ENCODE peak calls at places on chromosomes 16 and 17, in five cellular contexts. S is bronchial epithelial cell, Q is fibroblast of the aortic adventitia, B is IMR-90, R is cardiac fibroblast. W is an unnamed sample.

GRCh38 chr16:83810906-83811305 is 3.1 kb downstream of the HSBP1 start:
- DNase-seq in B (no peak), S (no peak), Q (peak; percentile 12), R (no peak), W (no peak)

GRCh38 chr16:19872179-19872863 is 12.3 kb downstream of the GPRC5B start:
- DNase-seq in R (no peak), S (no peak), B (no peak), Q (no peak), W (no peak)

GRCh38 chr16:56301391-56301850 is 110.1 kb downstream of the GNAO1 start:
- DNase-seq in R (peak; percentile 40), B (peak; percentile 46), S (no peak), Q (peak; percentile 11), W (no peak)

GRCh38 chr16:72508196-72508595 is 336.2 kb upstream of the PMFBP1 start:
- DNase-seq in Q (peak; percentile 24), B (peak; percentile 54), S (no peak), R (no peak), W (no peak)

GRCh38 chr17:82544431-82545070 is 25.0 kb downstream of the FOXK2 start:
- DNase-seq in R (no peak), Q (no peak), B (no peak), S (no peak), W (no peak)

GRCh38 chr17:61519139-61519538 is 66.9 kb downstream of the TBX4 start:
- DNase-seq in B (no peak), S (no peak), Q (no peak), R (no peak), W (no peak)

GRCh38 chr16:16140537-16140936 is 82.8 kb downstream of the ABCC6 start:
- DNase-seq in B (no peak), Q (no peak), S (no peak), R (no peak), W (no peak)

GRCh38 chr16:35102780-35103403 is 1643.5 kb downstream of the TP53TG3F start:
- DNase-seq in Q (no peak), B (no peak), S (no peak), R (no peak), W (no peak)

GRCh38 chr16:74297296-74297665 is 667 bp downstream of the PSMD7 start:
- DNase-seq in Q (peak; percentile 28), R (peak; percentile 29), B (peak; percentile 19), S (no peak), W (no peak)
- H3K4me3 ChIP-seq in Q (peak overlapping the region; percentile 76), R (peak overlapping the region; percentile 93), B (peak overlapping the region; percentile 81), S (peak overlapping the region; percentile 95), W (peak overlapping the region; percentile 97)

GRCh38 chr17:42404326-42405055 is 16.2 kb upstream of the STAT3 start:
- DNase-seq in Q (no peak), R (no peak), B (no peak), S (no peak), W (no peak)
- H3K4me3 ChIP-seq in Q (no peak overlapping the region), R (no peak overlapping the region), B (no peak overlapping the region), S (no peak overlapping the region), W (no peak overlapping the region)

DNA sequence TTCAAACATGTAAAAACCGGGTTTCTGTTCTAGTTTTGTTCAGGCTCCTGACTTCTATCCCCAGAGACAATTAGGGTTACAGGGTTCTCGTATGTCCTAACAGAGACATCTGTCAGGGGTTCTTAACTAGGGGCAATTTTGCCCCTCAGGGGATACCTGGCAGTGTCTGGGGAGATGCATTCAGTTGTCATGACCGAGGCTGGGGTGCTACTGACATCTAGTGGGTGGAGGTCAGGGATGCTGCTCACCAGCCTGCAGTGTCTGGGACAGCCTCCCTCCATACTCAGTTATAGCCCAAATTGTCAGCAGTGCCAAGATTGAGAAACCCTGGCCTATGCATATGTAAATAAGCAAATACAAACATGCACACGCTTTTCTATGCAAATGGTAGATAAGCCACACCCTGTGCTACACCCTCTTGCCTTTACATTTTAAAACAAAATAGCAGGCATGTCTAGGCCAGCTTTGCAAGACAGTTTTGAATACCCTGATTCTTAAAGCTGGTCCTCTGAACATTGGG is 37.4 kb downstream of the CLEC16A start:
- DNase-seq in S (peak; percentile 81), Q (no peak), B (no peak), R (no peak), W (no peak)
- H3K4me3 ChIP-seq in S (no peak overlapping the region), Q (no peak overlapping the region), B (no peak overlapping the region), R (no peak overlapping the region), W (no peak overlapping the region)

GRCh38 chr17:29149431-29150064 is 30.6 kb downstream of the MYO18A start:
- DNase-seq in B (peak; percentile 36), Q (peak; percentile 70), R (peak; percentile 78), S (peak; percentile 87), W (no peak)
- H3K4me3 ChIP-seq in B (peak overlapping the region; percentile 54), Q (peak overlapping the region; percentile 64), R (peak overlapping the region; percentile 53), S (peak overlapping the region; percentile 37), W (peak overlapping the region; percentile 47)

DNA sequence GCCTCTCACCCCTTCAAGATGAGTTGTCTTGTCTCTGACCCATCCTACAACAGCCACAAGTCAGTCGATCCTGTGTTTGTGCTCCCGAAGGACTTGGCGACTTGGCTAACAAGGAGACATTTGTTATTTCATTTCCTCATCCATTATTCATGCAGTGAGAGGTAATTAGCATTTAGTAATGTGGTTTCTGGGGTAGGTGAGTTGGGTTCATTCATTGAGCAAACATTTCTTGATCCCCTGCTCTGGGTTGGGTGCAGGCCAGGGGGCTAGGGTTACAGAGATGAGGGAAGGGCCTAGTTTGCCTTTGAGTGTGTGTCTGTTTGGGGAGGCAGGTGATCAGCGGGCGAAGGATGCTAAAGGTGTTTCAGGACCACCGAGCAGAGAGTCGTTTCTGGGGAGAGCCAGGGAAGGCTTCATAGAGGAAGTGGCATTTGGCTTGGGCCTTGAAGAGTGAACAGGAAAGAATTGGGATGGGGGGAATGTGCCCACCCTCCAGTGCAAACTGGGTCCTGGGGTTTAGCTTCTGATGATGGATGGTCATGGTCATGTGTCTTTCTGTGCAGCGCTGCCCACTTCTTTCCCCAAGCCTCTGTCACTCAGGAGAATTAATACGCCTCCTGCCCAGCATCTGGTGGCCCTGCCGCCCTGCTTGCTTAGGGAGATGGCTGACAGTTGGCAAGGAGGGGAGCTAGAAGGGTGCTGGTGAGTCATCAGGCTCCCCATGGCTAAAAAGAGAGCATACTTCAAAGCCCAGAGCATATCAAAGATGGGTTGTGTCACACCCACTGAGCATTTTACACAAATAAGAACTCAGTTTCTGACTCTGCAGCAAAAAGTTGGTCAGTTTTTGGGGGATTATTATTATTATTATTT is 38.5 kb downstream of the MSI2 start:
- DNase-seq in Q (no peak), R (no peak), B (peak; percentile 41), S (peak; percentile 30), W (no peak)
- H3K4me3 ChIP-seq in Q (no peak overlapping the region), R (no peak overlapping the region), B (no peak overlapping the region), S (no peak overlapping the region), W (no peak overlapping the region)

DNA sequence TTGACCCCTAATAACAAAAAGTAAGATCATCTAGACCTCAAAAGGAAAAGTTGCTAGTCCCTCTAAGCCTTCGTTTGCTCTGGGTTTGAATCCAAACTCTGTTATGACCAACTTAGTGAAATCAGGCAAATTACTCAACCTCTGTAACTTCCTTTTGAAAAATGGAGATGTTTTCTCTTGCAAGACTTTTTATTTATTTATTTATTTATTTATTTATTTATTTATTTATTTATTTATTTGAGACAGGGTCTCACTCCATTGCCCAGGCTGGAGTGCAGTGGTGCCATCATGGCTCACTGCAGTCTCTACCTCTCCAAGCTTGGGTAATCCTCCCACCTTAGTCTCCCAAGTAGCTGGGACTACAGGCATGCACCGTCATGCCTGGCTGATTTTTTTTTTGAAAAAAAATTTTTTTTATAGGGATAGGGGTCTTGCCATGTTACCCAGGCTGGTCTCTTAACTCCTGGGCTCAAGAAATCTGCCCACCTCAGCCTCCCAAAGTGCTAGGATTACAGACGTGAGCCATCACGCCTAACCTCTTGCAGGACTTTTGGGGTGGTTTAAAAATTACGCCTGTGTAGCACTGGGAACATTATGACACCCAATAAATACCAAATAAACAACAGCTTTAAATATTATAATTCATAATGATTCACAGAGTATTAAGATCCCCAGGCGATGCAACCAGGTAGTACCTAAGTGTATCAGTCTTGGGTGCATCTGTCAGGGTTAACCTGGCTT is 63.4 kb downstream of the PITPNC1 start:
- DNase-seq in Q (no peak), S (no peak), R (peak; percentile 18), B (no peak), W (no peak)
- H3K4me3 ChIP-seq in Q (no peak overlapping the region), S (no peak overlapping the region), R (peak overlapping the region; percentile 19), B (peak overlapping the region; percentile 17), W (peak overlapping the region; percentile 19)

DNA sequence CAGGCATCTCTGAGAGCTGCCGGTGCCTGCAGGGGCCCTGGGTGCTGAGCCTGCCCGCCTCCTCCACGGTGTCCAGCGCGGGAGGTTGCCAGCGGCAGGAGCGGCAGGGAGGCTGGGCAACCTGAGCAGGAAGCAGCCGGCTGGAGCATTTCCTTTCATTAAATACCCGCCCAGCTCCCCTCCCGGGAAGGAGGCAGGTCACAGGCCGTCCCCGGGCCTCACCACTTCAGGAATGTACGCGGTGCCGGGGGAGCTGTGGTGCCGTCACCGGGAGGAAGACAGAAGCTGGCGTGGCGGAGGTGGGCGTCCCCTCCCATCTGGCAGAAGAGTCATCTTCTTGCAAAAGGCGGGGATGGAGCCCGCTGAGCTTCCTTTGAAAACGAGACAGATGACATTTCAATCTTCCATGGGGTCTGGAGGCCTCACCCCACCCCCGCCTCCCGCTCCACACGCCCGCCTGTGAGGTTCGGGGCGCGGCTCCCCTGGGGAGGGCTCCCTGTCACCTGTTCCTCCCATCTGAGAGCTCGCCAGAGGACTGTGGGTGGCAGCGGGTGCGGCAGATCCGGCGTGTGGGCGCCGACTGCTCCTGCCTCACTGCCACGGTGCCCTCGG is 16.0 kb downstream of the SOX8 start:
- DNase-seq in B (peak; percentile 41), Q (peak; percentile 22), S (no peak), R (peak; percentile 72), W (peak; percentile 25)
- H3K4me3 ChIP-seq in B (no peak overlapping the region), Q (no peak overlapping the region), S (no peak overlapping the region), R (no peak overlapping the region), W (no peak overlapping the region)

GRCh38 chr16:77660311-77660710 is 62.0 kb upstream of the NUDT7 start:
- DNase-seq in S (peak; percentile 25), B (peak; percentile 52), Q (peak; percentile 76), R (peak; percentile 41), W (peak; percentile 1)

GRCh38 chr16:77662241-77662640 is 60.1 kb upstream of the NUDT7 start:
- DNase-seq in S (no peak), R (no peak), B (no peak), Q (no peak), W (no peak)

GRCh38 chr16:77652399-77652798 is 69.9 kb upstream of the NUDT7 start:
- DNase-seq in B (no peak), R (no peak), S (no peak), Q (peak; percentile 49), W (no peak)

DNA sequence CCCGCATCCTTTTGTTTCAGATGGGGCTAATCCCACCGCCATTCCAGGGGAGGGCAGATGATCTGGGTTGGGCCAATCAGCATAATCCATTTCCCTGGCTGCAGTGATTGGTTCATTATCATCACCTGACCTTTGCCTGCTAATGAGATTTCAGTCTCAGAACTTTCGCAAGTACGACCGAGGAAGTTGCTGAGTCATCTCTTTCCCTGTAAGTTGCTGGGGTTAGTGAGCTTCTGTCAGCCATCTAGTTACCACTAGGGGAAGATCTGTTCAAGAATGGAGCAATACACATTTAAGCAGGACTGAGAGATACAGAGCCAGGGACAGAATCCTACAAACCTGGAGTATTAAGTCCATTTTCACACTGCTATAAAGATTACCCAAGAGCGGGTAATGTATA is 65.3 kb upstream of the NUDT7 start:
- DNase-seq in B (peak; percentile 13), R (no peak), S (no peak), Q (peak; percentile 17), W (no peak)
- H3K4me3 ChIP-seq in B (no peak overlapping the region), R (no peak overlapping the region), S (no peak overlapping the region), Q (no peak overlapping the region), W (no peak overlapping the region)